ENCODE peak calls at places on chromosomes 4 and X, in five cellular contexts. E is heart right ventricle, W is thoracic aorta, B is GM12878, X is PC-3. Y is an unnamed sample. For H3K4me1, the result is how much of the 10 kb centered on the place peaks cover.

GRCh38 chr4:181952478-181952877 is 290.7 kb upstream of the TENM3 start:
- DNase-seq in E (peak), W (no peak), B (no peak), X (peak), Y (no peak)

GRCh38 chr4:98996056-98996941 is 778 bp downstream of the METAP1 start:
- DNase-seq in E (no peak), W (no peak), B (no peak), X (peak), Y (no peak)

GRCh38 chr4:38128478-38129451 is 168.6 kb downstream of the PTTG2 start:
- DNase-seq in E (no peak), W (peak), B (peak), X (peak), Y (peak)

GRCh38 chr4:29259556-29259955 is 1460.6 kb upstream of the PCDH7 start:
- DNase-seq in E (no peak), W (no peak), B (no peak), X (peak), Y (no peak)

GRCh38 chr4:128600996-128601857 is 208.3 kb upstream of the JADE1 start:
- DNase-seq in E (peak), W (peak), B (no peak), X (peak), Y (peak)

GRCh38 chr4:6916587-6917444 is 7.2 kb downstream of the TBC1D14 start:
- DNase-seq in E (no peak), W (no peak), B (no peak), X (no peak), Y (no peak)

GRCh38 chr4:2257361-2258001 is 4.4 kb downstream of the MXD4 start:
- DNase-seq in E (peak), W (peak), B (no peak), X (no peak), Y (no peak)

GRCh38 chrX:42755820-42756219 is 22.1 kb downstream of the PPP1R2C start:
- DNase-seq in E (peak), W (peak), B (no peak), X (peak), Y (no peak)

GRCh38 chrX:134512566-134512965 is 52.6 kb downstream of the HPRT1 start:
- DNase-seq in E (no peak), W (no peak), B (no peak), X (peak), Y (no peak)

GRCh38 chr4:154807042-154807630 is 26.1 kb downstream of the RBM46 start:
- DNase-seq in E (no peak), W (no peak), B (peak), X (peak), Y (no peak)

GRCh38 chr4:10160280-10160856 is 43.8 kb upstream of the WDR1 start:
- DNase-seq in E (no peak), W (no peak), B (no peak), X (peak), Y (no peak)

GRCh38 chr4:32778025-32778424 is 2057.9 kb downstream of the PCDH7 start:
- DNase-seq in E (no peak), W (no peak), B (no peak), X (no peak), Y (no peak)

GRCh38 chr4:94581766-94582165 is 130.0 kb downstream of the PDLIM5 start:
- DNase-seq in E (no peak), W (no peak), B (no peak), X (no peak), Y (no peak)
- H3K4me1 ChIP-seq in E (under half), W (under half), B (under half), X (under half), Y (under half)

DNA sequence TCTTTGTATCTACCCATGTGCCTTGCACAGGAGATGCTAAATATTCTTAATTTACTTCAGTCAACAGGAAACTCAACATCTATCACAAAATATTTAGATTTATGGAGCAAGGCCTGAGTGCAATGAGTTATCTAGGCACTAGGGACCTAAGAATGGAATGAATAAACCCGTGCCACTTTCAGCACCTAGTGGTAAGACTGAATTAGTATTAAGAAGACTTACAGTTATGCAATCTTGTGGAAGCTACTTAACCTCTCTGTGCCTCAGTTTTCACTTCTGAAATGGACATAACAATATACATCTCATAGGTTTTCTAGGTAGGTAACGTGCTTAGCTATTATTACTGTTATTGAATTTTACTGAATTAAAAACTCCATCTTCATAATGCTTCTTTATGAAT is 144.6 kb upstream of the MAP3K15 start:
- DNase-seq in E (no peak), W (no peak), B (no peak), X (no peak), Y (no peak)
- TF ChIP-seq CTCF in E (no peak), W (no peak), B (no peak), X (peak), Y (no peak)

DNA sequence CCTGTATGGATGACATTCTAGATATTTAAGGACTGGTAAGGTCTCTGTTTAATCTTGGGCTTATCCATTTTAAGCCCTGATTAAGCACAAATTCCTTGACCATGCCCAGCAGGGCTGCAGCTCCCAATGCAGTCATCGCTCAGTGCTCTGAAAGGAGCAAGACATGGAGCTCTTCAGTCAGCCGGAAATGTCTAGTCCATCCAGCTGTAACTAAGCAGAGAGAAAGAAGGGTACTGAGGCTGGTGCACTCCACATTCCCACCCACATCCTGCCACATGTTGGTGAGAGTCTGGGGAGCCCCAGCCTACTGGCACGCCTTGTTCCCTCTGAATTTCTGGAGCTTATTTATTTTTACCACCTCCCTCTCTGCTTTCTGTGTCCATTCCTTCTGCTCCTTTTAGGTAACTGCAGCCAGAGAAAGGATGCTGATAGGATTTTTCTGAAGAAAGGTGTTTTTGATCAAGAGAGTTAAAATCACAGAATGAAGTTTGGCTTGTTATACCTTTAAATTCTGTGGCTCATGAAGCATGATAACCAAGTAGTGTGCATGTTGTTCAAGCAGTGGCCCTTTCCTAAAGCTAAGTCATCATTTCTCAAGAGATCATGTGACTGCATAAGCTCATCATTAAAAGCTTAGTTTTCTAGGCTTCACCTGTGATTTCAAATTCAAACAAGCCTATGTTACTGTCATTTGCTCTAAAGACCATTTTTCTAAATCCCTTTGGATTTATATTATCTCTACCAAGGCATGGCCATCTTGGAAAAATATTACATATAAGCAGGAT is 74.0 kb downstream of the GALNT7 start:
- DNase-seq in E (no peak), W (no peak), B (no peak), X (no peak), Y (no peak)
- H3K4me1 ChIP-seq in E (under half), W (under half), B (under half), X (under half), Y (under half)

DNA sequence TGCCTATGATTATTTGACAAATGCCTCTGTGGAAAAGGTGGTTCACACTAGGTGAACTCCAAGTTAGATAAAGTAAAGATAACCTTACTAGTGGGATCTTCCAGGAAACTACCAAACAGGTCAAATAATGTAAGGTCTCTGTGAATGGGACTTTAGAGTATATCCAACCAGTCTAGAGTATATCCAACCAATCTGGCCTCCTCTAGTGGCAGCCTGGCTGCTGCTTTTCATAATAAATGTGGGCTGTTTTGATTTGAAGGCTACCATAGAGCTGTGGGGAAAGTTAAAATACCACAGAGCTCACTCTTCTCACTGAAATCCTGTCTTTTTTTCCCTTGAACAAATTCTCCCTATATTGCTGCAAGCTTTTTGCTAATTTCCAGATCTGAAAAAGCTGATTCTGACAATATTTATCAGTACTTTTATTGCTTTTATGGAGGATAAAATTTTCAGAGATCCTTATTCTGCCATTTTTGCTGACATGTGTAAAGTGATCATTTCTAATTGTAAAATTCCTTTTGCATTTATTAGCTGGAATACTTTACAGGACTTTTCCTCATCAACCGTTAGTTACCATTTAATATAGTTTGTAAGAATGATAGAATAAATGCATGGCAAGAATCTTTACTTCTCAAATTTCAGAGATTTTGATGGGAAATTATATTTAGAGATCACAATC is 111.3 kb downstream of the TET2 start:
- DNase-seq in E (no peak), W (no peak), B (no peak), X (peak), Y (no peak)
- TF ChIP-seq CTCF in E (no peak), W (no peak), B (peak), X (peak), Y (no peak)

DNA sequence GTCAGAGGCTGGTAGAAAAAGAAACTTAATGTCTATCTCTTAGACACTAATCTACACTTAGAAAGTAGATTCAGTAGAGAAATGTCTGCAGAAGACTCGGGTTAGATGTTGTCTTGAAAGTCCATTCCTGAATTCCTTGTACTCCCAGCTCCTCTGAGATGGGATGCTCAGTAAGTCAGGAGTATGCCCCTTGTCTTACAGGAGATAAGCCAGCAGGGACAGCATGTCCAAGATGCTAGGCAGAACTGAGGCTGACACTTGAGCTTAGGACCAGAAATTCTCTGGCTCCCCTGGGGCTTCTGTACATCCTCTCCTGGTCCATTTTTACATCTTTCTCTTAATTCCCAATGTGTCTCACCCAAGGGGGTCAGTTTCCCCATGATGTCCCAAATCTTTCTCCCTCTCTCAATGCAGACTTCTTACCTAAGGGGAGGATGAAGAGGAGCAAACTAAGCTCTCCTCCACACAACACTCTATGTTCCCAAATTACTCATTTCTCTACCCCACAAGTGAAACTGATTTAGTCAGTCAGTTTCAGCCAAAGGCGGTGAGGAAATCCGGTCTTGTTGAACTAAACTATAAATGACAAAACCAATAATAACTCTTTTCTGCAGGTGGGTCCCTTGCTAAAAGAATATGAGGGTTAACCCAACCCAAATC is 558.2 kb upstream of the DIPK2B start:
- DNase-seq in E (no peak), W (no peak), B (peak), X (peak), Y (no peak)
- H3K4me1 ChIP-seq in E (under half), W (under half), B (under half), X (half or more), Y (under half)